ENCODE peak calls at places on chromosomes 11 and 22, in nine cellular contexts. G, O, T, S, X, E, V, J and H are unnamed samples.

GRCh38 chr11:8083088-8083395 is 2.0 kb downstream of the TUB start:
- DNase-seq in G (no peak), O (no peak), T (no peak), S (no peak), X (no peak), E (no peak), V (no peak), J (no peak), H (no peak)

GRCh38 chr11:43555811-43556210 is 124.7 kb upstream of the HSD17B12 start:
- DNase-seq in G (peak), O (no peak), T (peak), S (no peak), X (no peak), E (no peak), V (no peak), J (no peak), H (no peak)

GRCh38 chr11:66509131-66509561 is 1.3 kb upstream of the BBS1 start:
- DNase-seq in G (no peak), O (no peak), T (no peak), S (no peak), X (no peak), E (no peak), V (no peak), J (no peak), H (peak)

GRCh38 chr22:20111045-20111688 is 4.7 kb upstream of the RANBP1 start:
- DNase-seq in G (peak), O (peak), T (peak), S (no peak), X (no peak), E (no peak), V (peak), J (no peak), H (peak)

GRCh38 chr22:45584121-45584570 is 81.5 kb downstream of the FBLN1 start:
- DNase-seq in G (peak), O (no peak), T (no peak), S (no peak), X (no peak), E (no peak), V (no peak), J (no peak), H (peak)

GRCh38 chr22:17712441-17712840 is 61.8 kb downstream of the BID start:
- DNase-seq in G (peak), O (no peak), T (peak), S (no peak), X (no peak), E (no peak), V (no peak), J (no peak), H (no peak)

GRCh38 chr22:40276877-40277823 is 69.2 kb upstream of the ADSL start:
- DNase-seq in G (peak), O (no peak), T (peak), S (no peak), X (no peak), E (no peak), V (no peak), J (no peak), H (peak)

GRCh38 chr11:118908931-118909618 is 16.7 kb downstream of the BCL9L start:
- DNase-seq in G (peak), O (peak), T (peak), S (no peak), X (no peak), E (no peak), V (no peak), J (no peak), H (peak)

GRCh38 chr22:50548046-50548912 is 2.6 kb downstream of the KLHDC7B start:
- DNase-seq in G (peak), O (peak), T (no peak), S (no peak), X (peak), E (no peak), V (peak), J (no peak), H (no peak)

GRCh38 chr11:46212720-46213119 is 64.7 kb upstream of the CREB3L1 start:
- DNase-seq in G (no peak), O (no peak), T (no peak), S (no peak), X (no peak), E (no peak), V (no peak), J (no peak), H (no peak)

GRCh38 chr11:12211331-12212065 is 101.1 kb downstream of the MICAL2 start:
- DNase-seq in G (no peak), O (no peak), T (no peak), S (no peak), X (no peak), E (no peak), V (no peak), J (no peak), H (no peak)

GRCh38 chr22:45284705-45285305 is at the start of gene UPK3A:
- DNase-seq in G (peak), O (peak), T (peak), S (no peak), X (peak), E (no peak), V (peak), J (no peak), H (peak)

GRCh38 chr22:46355369-46355995 is 20.0 kb downstream of the TRMU start:
- DNase-seq in G (peak), O (peak), T (peak), S (no peak), X (peak), E (no peak), V (peak), J (peak), H (peak)

GRCh38 chr11:32225491-32226285 is 134.8 kb downstream of the RCN1 start:
- DNase-seq in G (no peak), O (no peak), T (no peak), S (no peak), X (no peak), E (no peak), V (no peak), J (no peak), H (no peak)

GRCh38 chr11:14904745-14905103 is 12.7 kb upstream of the CYP2R1 start:
- DNase-seq in G (peak), O (peak), T (peak), S (no peak), X (peak), E (no peak), V (peak), J (peak), H (peak)

GRCh38 chr11:6403539-6403938 is 13.3 kb downstream of the SMPD1 start:
- DNase-seq in G (no peak), O (no peak), T (no peak), S (no peak), X (no peak), E (no peak), V (no peak), J (no peak), H (no peak)

GRCh38 chr11:36339899-36340298 is 43.8 kb downstream of the PRR5L start:
- DNase-seq in G (no peak), O (no peak), T (no peak), S (no peak), X (no peak), E (no peak), V (no peak), J (no peak), H (no peak)

GRCh38 chr11:73244589-73245240 is 26.6 kb downstream of the P2RY2 start:
- DNase-seq in G (no peak), O (no peak), T (no peak), S (no peak), X (no peak), E (no peak), V (peak), J (no peak), H (no peak)